ENCODE peak calls at places on chromosomes 7 and 10, in eight cellular contexts. One of them, this sample, is unnamed.

GRCh38 chr7:116541951-116542350 is 17.1 kb downstream of the CAV1 start:
- DNase-seq in dorsolateral prefrontal cortex: no peak
- DNase-seq in SK-N-SH: no peak
- DNase-seq in GM12865: no peak
- DNase-seq in A673: no peak
- DNase-seq in brain microvascular endothelial cell: no peak
- DNase-seq in endothelial cell: no peak
- DNase-seq in fibroblast of lung: no peak
- DNase-seq in this sample: no peak

GRCh38 chr7:125926621-125927020 is 997.0 kb upstream of the POT1 start:
- DNase-seq in dorsolateral prefrontal cortex: no peak
- DNase-seq in SK-N-SH: no peak
- DNase-seq in GM12865: no peak
- DNase-seq in A673: no peak
- DNase-seq in brain microvascular endothelial cell: no peak
- DNase-seq in endothelial cell: no peak
- DNase-seq in fibroblast of lung: no peak
- DNase-seq in this sample: no peak

GRCh38 chr7:130141161-130141857 is 63.9 kb downstream of the TMEM209 start:
- DNase-seq in dorsolateral prefrontal cortex: peak
- DNase-seq in SK-N-SH: peak
- DNase-seq in GM12865: no peak
- DNase-seq in A673: peak
- DNase-seq in brain microvascular endothelial cell: peak
- DNase-seq in endothelial cell: peak
- DNase-seq in fibroblast of lung: peak
- DNase-seq in this sample: peak

GRCh38 chr10:14674376-14675050 is 100.2 kb downstream of the FAM107B start:
- DNase-seq in dorsolateral prefrontal cortex: no peak
- DNase-seq in SK-N-SH: no peak
- DNase-seq in GM12865: no peak
- DNase-seq in A673: no peak
- DNase-seq in brain microvascular endothelial cell: no peak
- DNase-seq in endothelial cell: no peak
- DNase-seq in fibroblast of lung: no peak
- DNase-seq in this sample: no peak

GRCh38 chr7:139571651-139572050 is 48.2 kb downstream of the CLEC2L start:
- DNase-seq in dorsolateral prefrontal cortex: no peak
- DNase-seq in SK-N-SH: no peak
- DNase-seq in GM12865: no peak
- DNase-seq in A673: no peak
- DNase-seq in brain microvascular endothelial cell: no peak
- DNase-seq in endothelial cell: no peak
- DNase-seq in fibroblast of lung: no peak
- DNase-seq in this sample: no peak

GRCh38 chr7:81676813-81677212 is 93.0 kb downstream of the HGF start:
- DNase-seq in dorsolateral prefrontal cortex: no peak
- DNase-seq in SK-N-SH: no peak
- DNase-seq in GM12865: peak
- DNase-seq in A673: no peak
- DNase-seq in brain microvascular endothelial cell: peak
- DNase-seq in endothelial cell: no peak
- DNase-seq in fibroblast of lung: peak
- DNase-seq in this sample: no peak

GRCh38 chr7:53387515-53387914 is 352.1 kb downstream of the POM121L12 start:
- DNase-seq in dorsolateral prefrontal cortex: no peak
- DNase-seq in SK-N-SH: no peak
- DNase-seq in GM12865: no peak
- DNase-seq in A673: no peak
- DNase-seq in brain microvascular endothelial cell: no peak
- DNase-seq in endothelial cell: no peak
- DNase-seq in fibroblast of lung: no peak
- DNase-seq in this sample: no peak

GRCh38 chr10:121684276-121684675 is 86.0 kb upstream of the FGFR2 start:
- DNase-seq in dorsolateral prefrontal cortex: no peak
- DNase-seq in SK-N-SH: no peak
- DNase-seq in GM12865: no peak
- DNase-seq in A673: no peak
- DNase-seq in brain microvascular endothelial cell: no peak
- DNase-seq in endothelial cell: no peak
- DNase-seq in fibroblast of lung: peak
- DNase-seq in this sample: no peak

GRCh38 chr7:84446991-84447480 is 252.4 kb upstream of the SEMA3A start:
- DNase-seq in dorsolateral prefrontal cortex: no peak
- DNase-seq in SK-N-SH: no peak
- DNase-seq in GM12865: no peak
- DNase-seq in A673: no peak
- DNase-seq in brain microvascular endothelial cell: no peak
- DNase-seq in endothelial cell: no peak
- DNase-seq in fibroblast of lung: no peak
- DNase-seq in this sample: no peak

GRCh38 chr10:13347235-13348156 is 597 bp downstream of the SEPHS1 start:
- DNase-seq in dorsolateral prefrontal cortex: peak
- DNase-seq in SK-N-SH: peak
- DNase-seq in GM12865: peak
- DNase-seq in A673: peak
- DNase-seq in brain microvascular endothelial cell: peak
- DNase-seq in endothelial cell: peak
- DNase-seq in fibroblast of lung: peak
- DNase-seq in this sample: peak

GRCh38 chr7:904847-905246 is 28.5 kb downstream of the GET4 start:
- DNase-seq in dorsolateral prefrontal cortex: no peak
- DNase-seq in SK-N-SH: no peak
- DNase-seq in GM12865: no peak
- DNase-seq in A673: peak
- DNase-seq in brain microvascular endothelial cell: no peak
- DNase-seq in endothelial cell: no peak
- DNase-seq in fibroblast of lung: peak
- DNase-seq in this sample: no peak

GRCh38 chr7:22934473-22935065 is 79.4 kb downstream of the HYCC1 start:
- DNase-seq in dorsolateral prefrontal cortex: no peak
- DNase-seq in SK-N-SH: no peak
- DNase-seq in GM12865: no peak
- DNase-seq in A673: no peak
- DNase-seq in brain microvascular endothelial cell: peak
- DNase-seq in endothelial cell: no peak
- DNase-seq in fibroblast of lung: peak
- DNase-seq in this sample: no peak

GRCh38 chr10:70602665-70603438 is at the start of gene PRF1:
- DNase-seq in dorsolateral prefrontal cortex: no peak
- DNase-seq in SK-N-SH: no peak
- DNase-seq in GM12865: no peak
- DNase-seq in A673: no peak
- DNase-seq in brain microvascular endothelial cell: no peak
- DNase-seq in endothelial cell: no peak
- DNase-seq in fibroblast of lung: no peak
- DNase-seq in this sample: no peak

GRCh38 chr10:75480374-75480773 is 49.0 kb downstream of the LRMDA start:
- DNase-seq in dorsolateral prefrontal cortex: no peak
- DNase-seq in SK-N-SH: no peak
- DNase-seq in GM12865: no peak
- DNase-seq in A673: no peak
- DNase-seq in brain microvascular endothelial cell: no peak
- DNase-seq in endothelial cell: no peak
- DNase-seq in fibroblast of lung: no peak
- DNase-seq in this sample: no peak

GRCh38 chr10:69481280-69481679 is 30.0 kb downstream of the TSPAN15 start:
- DNase-seq in dorsolateral prefrontal cortex: no peak
- DNase-seq in SK-N-SH: no peak
- DNase-seq in GM12865: peak
- DNase-seq in A673: no peak
- DNase-seq in brain microvascular endothelial cell: no peak
- DNase-seq in endothelial cell: no peak
- DNase-seq in fibroblast of lung: no peak
- DNase-seq in this sample: no peak

GRCh38 chr10:20429742-20430141 is 467.4 kb downstream of the NEBL start:
- DNase-seq in dorsolateral prefrontal cortex: no peak
- DNase-seq in SK-N-SH: no peak
- DNase-seq in GM12865: no peak
- DNase-seq in A673: no peak
- DNase-seq in brain microvascular endothelial cell: no peak
- DNase-seq in endothelial cell: no peak
- DNase-seq in fibroblast of lung: no peak
- DNase-seq in this sample: no peak

GRCh38 chr10:80855348-80855971 is 317.8 kb downstream of the SH2D4B start:
- DNase-seq in dorsolateral prefrontal cortex: no peak
- DNase-seq in SK-N-SH: peak
- DNase-seq in GM12865: peak
- DNase-seq in A673: peak
- DNase-seq in brain microvascular endothelial cell: no peak
- DNase-seq in endothelial cell: peak
- DNase-seq in fibroblast of lung: no peak
- DNase-seq in this sample: peak
- TF ChIP-seq CTCF in dorsolateral prefrontal cortex: no peak
- TF ChIP-seq CTCF in SK-N-SH: no peak
- TF ChIP-seq CTCF in GM12865: peak
- TF ChIP-seq CTCF in A673: peak
- TF ChIP-seq CTCF in brain microvascular endothelial cell: peak
- TF ChIP-seq CTCF in endothelial cell: peak
- TF ChIP-seq CTCF in fibroblast of lung: no peak
- TF ChIP-seq CTCF in this sample: peak

DNA sequence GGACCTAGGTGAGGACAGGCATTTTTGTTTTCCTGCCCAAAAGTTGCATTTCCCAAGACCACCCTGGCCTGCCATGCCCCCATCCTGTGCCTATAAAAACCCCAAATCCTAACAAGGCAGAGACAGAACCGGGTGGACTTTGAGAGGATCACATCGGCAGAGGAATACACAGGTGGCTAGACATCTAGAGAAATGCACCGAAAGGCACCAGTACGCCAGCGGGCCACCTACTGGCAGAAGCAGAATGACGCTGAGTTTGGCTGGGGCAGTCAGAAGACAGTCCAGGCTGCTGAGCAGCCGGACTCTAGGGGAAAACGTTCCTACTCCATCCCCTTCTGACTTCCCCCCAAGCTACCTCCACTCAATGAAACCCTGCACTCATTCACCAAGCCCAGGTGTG is 2.8 kb downstream of the AKR1C4 start:
- DNase-seq in dorsolateral prefrontal cortex: no peak
- DNase-seq in SK-N-SH: no peak
- DNase-seq in GM12865: no peak
- DNase-seq in A673: no peak
- DNase-seq in brain microvascular endothelial cell: no peak
- DNase-seq in endothelial cell: peak
- DNase-seq in fibroblast of lung: no peak
- DNase-seq in this sample: no peak
- TF ChIP-seq CTCF in dorsolateral prefrontal cortex: no peak
- TF ChIP-seq CTCF in SK-N-SH: no peak
- TF ChIP-seq CTCF in GM12865: no peak
- TF ChIP-seq CTCF in A673: no peak
- TF ChIP-seq CTCF in brain microvascular endothelial cell: no peak
- TF ChIP-seq CTCF in endothelial cell: no peak
- TF ChIP-seq CTCF in fibroblast of lung: no peak
- TF ChIP-seq CTCF in this sample: no peak

DNA sequence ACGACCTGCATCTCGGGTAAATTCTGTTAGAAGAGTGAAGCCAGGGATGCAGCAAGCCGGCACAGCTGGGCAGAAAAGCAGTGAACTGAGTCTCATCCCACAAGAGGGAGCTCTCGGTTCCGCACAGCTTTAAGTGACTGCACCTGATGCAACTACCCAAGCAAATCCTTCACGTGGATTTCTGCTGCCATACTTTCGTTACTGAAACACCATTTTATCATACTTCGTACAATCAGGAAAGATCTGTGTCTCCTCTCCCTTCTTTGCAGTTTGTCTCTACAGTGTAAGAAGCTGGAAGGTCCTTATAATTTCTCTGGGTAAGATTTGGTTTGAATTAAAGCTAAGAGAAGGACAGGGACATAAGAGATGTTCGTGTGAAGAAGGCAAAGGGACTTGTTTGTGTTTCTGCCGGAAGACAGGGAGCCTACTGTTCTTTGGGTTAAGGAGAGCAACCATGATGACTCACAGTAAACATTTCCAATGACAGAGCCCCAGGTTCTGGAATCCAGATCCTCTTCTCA is 427.0 kb downstream of the GPAM start:
- DNase-seq in dorsolateral prefrontal cortex: no peak
- DNase-seq in SK-N-SH: peak
- DNase-seq in GM12865: peak
- DNase-seq in A673: peak
- DNase-seq in brain microvascular endothelial cell: no peak
- DNase-seq in endothelial cell: peak
- DNase-seq in fibroblast of lung: no peak
- DNase-seq in this sample: peak
- TF ChIP-seq CTCF in dorsolateral prefrontal cortex: peak
- TF ChIP-seq CTCF in SK-N-SH: no peak
- TF ChIP-seq CTCF in GM12865: peak
- TF ChIP-seq CTCF in A673: peak
- TF ChIP-seq CTCF in brain microvascular endothelial cell: peak
- TF ChIP-seq CTCF in endothelial cell: peak
- TF ChIP-seq CTCF in fibroblast of lung: peak
- TF ChIP-seq CTCF in this sample: peak

DNA sequence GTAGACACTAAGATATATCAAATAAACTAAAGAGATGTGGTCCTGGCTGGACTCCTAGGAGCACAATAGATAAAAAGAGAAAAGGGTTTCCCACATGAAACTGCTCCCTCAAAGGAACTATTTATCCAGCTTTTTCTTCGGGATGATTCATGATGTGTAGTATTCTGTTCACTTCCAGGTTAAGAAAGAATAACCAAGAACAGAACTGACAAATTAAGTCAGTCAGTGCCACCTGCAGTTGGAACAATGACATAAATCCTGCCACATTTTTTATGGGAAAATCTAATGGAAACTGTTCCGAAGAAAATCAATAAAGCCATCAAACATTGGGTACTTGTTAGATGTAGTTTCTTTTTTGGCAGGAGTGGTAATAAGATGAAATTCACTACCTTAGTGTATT is 87.1 kb downstream of the POLR1F start:
- DNase-seq in dorsolateral prefrontal cortex: no peak
- DNase-seq in SK-N-SH: no peak
- DNase-seq in GM12865: no peak
- DNase-seq in A673: no peak
- DNase-seq in brain microvascular endothelial cell: peak
- DNase-seq in endothelial cell: no peak
- DNase-seq in fibroblast of lung: no peak
- DNase-seq in this sample: no peak
- TF ChIP-seq CTCF in dorsolateral prefrontal cortex: no peak
- TF ChIP-seq CTCF in SK-N-SH: no peak
- TF ChIP-seq CTCF in GM12865: no peak
- TF ChIP-seq CTCF in A673: no peak
- TF ChIP-seq CTCF in brain microvascular endothelial cell: peak
- TF ChIP-seq CTCF in endothelial cell: no peak
- TF ChIP-seq CTCF in fibroblast of lung: no peak
- TF ChIP-seq CTCF in this sample: no peak

DNA sequence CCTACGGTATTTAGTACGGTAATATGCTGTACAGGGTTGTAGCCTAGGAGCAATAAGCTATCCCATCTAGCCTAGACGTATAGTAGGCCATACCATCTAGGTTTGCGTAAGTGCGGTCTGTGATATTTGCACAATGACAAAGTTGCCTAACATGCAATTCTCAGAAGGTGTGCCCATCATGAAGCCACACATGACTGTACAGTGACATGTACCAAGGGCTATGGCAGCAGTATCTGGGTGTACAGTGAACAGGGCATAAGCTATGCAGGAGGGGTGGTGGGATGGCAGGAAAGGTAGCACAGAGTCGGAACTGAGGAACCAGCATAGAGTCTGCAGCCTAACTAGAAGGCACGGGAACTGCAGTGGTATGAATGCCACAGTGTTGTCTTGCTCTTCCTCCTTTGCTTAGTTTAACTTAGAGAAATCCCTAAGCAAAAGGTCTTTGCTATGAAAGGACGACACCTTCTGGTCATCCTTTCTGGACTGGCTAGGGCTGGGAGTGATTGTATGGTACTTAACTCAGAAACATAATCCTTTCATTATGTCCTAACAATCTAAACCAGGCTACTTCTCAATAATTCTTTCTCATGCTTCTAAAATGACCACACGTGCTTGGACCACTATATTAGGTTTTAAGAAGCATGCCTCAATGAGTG is 93.5 kb downstream of the DYNC1I1 start:
- DNase-seq in dorsolateral prefrontal cortex: no peak
- DNase-seq in SK-N-SH: no peak
- DNase-seq in GM12865: peak
- DNase-seq in A673: no peak
- DNase-seq in brain microvascular endothelial cell: peak
- DNase-seq in endothelial cell: no peak
- DNase-seq in fibroblast of lung: peak
- DNase-seq in this sample: no peak
- TF ChIP-seq CTCF in dorsolateral prefrontal cortex: no peak
- TF ChIP-seq CTCF in SK-N-SH: peak
- TF ChIP-seq CTCF in GM12865: no peak
- TF ChIP-seq CTCF in A673: no peak
- TF ChIP-seq CTCF in brain microvascular endothelial cell: peak
- TF ChIP-seq CTCF in endothelial cell: no peak
- TF ChIP-seq CTCF in fibroblast of lung: peak
- TF ChIP-seq CTCF in this sample: peak